ENCODE peak calls at places on chromosome 20, in six cellular contexts. U, C, Q, T, A and N are unnamed samples. For H3K9me3, the result is how much of the 10 kb centered on the place peaks cover.

GRCh38 chr20:46774943-46775560 is 65.6 kb downstream of the SLC2A10 start:
- DNase-seq in Q (no peak), C (no peak), A (no peak), T (no peak), U (no peak), N (no peak)

GRCh38 chr20:2756056-2756611 is 44.3 kb downstream of the CPXM1 start:
- DNase-seq in C (no peak), Q (peak), U (no peak), A (peak), T (no peak), N (peak)

GRCh38 chr20:43975096-43975768 is 60.6 kb downstream of the TOX2 start:
- DNase-seq in C (no peak), A (no peak), Q (peak), T (no peak), U (no peak), N (no peak)

GRCh38 chr20:36628076-36628475 is 17.9 kb downstream of the SLA2 start:
- DNase-seq in U (no peak), A (no peak), T (no peak), Q (no peak), C (no peak), N (no peak)

GRCh38 chr20:52242237-52243230 is 51.0 kb upstream of the ZFP64 start:
- DNase-seq in U (no peak), A (no peak), Q (no peak), T (no peak), C (no peak), N (no peak)

GRCh38 chr20:41017448-41018042 is 11.1 kb upstream of the TOP1 start:
- DNase-seq in Q (no peak), A (no peak), T (no peak), U (no peak), C (peak), N (no peak)

GRCh38 chr20:7703436-7703835 is 236.8 kb downstream of the HAO1 start:
- DNase-seq in Q (no peak), A (no peak), C (no peak), U (no peak), T (no peak), N (no peak)

GRCh38 chr20:50580016-50580747 is 70.0 kb downstream of the PTPN1 start:
- DNase-seq in U (peak), T (peak), C (peak), A (peak), Q (peak), N (peak)

GRCh38 chr20:22333885-22334545 is 250.4 kb downstream of the FOXA2 start:
- DNase-seq in U (peak), A (peak), T (peak), Q (peak), C (peak), N (no peak)

GRCh38 chr20:53335509-53335908 is 258.1 kb downstream of the ZNF217 start:
- DNase-seq in T (no peak), C (no peak), U (no peak), A (no peak), Q (no peak), N (no peak)

GRCh38 chr20:35015863-35016193 is 60.2 kb downstream of the MYH7B start:
- DNase-seq in C (no peak), A (no peak), Q (no peak), U (peak), T (no peak), N (no peak)

GRCh38 chr20:46592580-46593362 is 42.3 kb upstream of the OCSTAMP start:
- DNase-seq in T (no peak), A (peak), C (no peak), Q (no peak), U (no peak), N (no peak)

GRCh38 chr20:34364013-34364382 is 925 bp downstream of the ITCH start:
- DNase-seq in C (no peak), T (no peak), Q (no peak), A (no peak), U (no peak), N (no peak)

GRCh38 chr20:47274449-47275108 is 81.9 kb downstream of the ZMYND8 start:
- DNase-seq in T (no peak), A (no peak), Q (peak), U (no peak), C (no peak), N (no peak)

GRCh38 chr20:59787186-59787890 is 146.1 kb downstream of the SYCP2 start:
- DNase-seq in U (no peak), A (no peak), T (no peak), C (no peak), Q (peak), N (no peak)
- H3K9me3 ChIP-seq in U (under half), A (under half), T (under half), C (under half), Q (under half), N (under half)

GRCh38 chr20:61988665-61989064 is 77.0 kb downstream of the TAF4 start:
- DNase-seq in T (no peak), U (no peak), C (no peak), A (no peak), Q (no peak), N (no peak)
- H3K9me3 ChIP-seq in T (under half), U (under half), C (under half), A (under half), Q (under half), N (under half)

DNA sequence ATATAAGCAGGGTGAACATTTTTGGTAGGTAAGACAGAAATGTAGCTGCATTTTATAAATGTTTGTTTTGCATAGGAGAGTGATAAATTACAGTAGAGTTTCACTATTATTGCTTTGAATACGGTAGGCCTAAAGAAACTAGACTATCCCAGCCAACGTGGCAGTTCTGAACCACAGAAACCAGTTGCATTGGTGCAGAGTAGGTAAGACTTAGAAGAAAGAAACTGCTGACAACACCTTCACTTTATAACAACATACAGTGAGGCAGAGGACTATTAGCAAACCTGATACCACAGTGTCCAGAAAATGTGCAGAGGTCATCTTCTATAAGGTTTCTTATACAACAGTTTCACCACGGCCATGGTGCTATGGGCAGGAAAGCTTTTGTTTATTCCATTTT is 566.1 kb downstream of the KIF16B start:
- DNase-seq in A (no peak), Q (no peak), U (no peak), T (no peak), C (no peak), N (no peak)
- H3K9me3 ChIP-seq in A (under half), Q (under half), U (under half), T (under half), C (under half), N (under half)

DNA sequence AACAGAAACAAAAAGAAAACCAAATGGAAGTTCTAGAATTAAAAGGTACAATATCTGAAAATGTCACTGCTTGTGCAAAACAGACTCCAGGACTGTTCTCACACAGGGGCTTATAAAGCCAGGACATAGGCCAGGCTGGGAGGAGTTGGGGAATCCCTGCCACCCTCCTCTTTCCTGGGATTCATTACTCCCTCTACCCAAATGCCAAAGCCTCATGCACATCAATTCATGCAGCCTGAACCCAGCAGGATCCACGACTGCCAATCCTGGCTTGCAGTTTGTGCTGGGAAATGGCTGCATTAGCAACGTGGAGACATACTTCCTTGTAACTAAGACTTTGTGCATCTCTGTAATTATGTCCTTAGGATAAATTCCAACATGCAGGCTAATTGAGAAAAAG is 143.8 kb downstream of the SYCP2 start:
- DNase-seq in T (no peak), Q (peak), U (no peak), A (no peak), C (no peak), N (no peak)
- H3K9me3 ChIP-seq in T (under half), Q (under half), U (under half), A (under half), C (under half), N (under half)

DNA sequence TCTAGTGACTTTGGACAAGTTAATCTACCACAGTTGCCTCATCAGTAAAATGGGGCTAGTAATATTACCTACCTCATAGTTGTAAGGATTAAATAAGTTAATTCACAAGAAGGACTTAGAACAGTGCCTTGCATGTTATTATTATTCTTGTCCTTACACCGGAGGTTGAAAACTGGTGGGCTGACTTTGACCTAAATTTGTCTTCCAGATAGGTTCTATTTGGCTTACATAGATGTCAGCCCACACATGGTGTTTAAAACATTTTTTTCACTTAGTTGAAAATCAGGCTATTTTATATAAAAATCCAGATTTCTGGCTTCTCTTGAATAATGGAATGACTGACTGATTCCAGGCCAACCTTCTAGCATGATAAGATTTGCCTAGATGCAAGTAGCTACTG is 3.2 kb downstream of the SYS1 start:
- DNase-seq in U (no peak), T (no peak), A (no peak), Q (no peak), C (no peak), N (no peak)
- H3K9me3 ChIP-seq in U (under half), T (under half), A (under half), Q (under half), C (under half), N (under half)

DNA sequence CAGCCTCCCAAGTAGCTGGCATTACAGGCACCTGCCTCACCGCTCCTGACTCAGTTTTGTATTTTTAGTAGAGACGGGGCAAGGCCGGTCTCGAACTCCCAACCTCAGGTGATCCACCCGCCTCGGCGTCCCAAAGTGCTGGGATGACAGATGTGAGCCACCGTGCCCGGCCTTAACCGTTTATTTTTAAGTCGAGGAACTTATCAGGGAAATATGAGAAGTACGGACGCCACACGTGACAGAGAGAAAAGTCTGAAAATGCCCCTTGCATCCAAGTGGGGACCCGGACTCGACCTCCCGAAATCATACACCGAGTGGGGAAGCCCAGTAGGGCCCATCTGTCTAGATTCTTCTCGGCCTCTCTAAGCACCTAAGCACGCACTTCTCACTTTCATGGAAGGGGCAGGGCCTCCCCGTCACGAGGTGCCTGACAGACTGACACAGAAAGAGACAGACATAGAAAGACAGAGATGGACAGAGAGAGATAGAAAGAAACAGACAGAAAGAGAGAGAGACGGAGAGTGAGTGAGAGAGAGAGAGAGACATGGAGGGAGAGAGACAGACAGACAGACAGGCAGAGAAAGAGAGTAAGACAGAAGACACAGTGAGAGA is 756.5 kb upstream of the DEFB115 start:
- DNase-seq in C (no peak), A (no peak), T (no peak), U (no peak), Q (no peak), N (no peak)
- H3K9me3 ChIP-seq in C (under half), A (under half), T (under half), U (under half), Q (under half), N (under half)

DNA sequence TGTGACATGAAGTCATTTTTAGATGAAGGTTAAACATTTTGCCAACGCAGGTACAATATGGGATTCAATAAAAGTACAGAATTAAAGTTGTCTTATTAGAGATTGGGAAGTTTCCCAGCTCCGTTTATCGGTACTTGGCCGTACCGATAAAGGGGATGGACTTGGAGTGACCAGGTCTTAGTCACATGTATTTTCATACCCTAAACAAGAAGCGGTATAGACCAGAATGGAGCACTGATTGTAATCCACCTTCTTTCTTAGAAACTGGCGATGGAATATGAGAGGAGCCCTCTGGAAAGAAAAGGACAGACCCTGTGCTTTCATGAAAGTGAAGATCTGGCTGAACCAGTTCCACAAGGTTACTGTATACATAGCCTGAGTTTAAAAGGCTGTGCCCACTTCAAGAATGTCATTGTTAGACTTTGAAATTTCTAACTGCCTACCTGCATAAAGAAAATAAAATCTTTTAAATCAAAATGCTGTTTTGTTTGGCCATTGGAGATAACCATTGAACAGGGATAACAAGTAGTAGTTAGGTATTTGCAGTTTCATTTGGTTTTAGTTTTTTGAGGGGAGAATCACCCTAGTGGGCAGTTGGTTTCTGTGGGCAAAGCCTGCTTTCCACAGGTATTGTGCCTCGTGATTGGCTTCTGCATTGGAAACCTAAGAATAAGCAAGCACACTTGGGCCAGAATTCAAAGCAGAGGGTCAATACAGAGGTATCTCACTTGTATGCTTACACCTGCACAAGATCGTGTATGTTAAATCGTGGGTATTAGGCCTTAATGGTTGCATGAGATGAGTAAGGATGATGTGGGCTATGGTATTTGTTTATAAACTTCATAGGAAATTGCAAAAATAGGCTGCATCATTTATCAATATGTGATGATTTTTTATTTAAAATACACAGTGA is 11.2 kb upstream of the ZNFX1 start:
- DNase-seq in Q (no peak), C (peak), T (no peak), U (no peak), A (peak), N (no peak)
- H3K9me3 ChIP-seq in Q (under half), C (under half), T (under half), U (under half), A (under half), N (under half)

GRCh38 chr20:56247954-56248782 is at the start of gene MC3R:
- DNase-seq in Q (no peak), T (peak), A (peak), C (peak), U (no peak), N (no peak)

GRCh38 chr20:56249244-56249955 is 868 bp downstream of the MC3R start:
- DNase-seq in T (no peak), A (peak), U (peak), Q (no peak), C (peak), N (no peak)

GRCh38 chr20:56245761-56246160 is 2.8 kb upstream of the MC3R start:
- DNase-seq in A (no peak), T (no peak), U (no peak), C (no peak), Q (no peak), N (no peak)

GRCh38 chr20:56244259-56244658 is 4.3 kb upstream of the MC3R start:
- DNase-seq in A (no peak), T (no peak), Q (no peak), C (no peak), U (no peak), N (no peak)
- H3K9me3 ChIP-seq in A (under half), T (under half), Q (under half), C (under half), U (under half), N (under half)

GRCh38 chr20:467755-468154 is 5.4 kb upstream of the TBC1D20 start:
- DNase-seq in A (no peak), Q (no peak), U (no peak), C (no peak), T (no peak), N (no peak)
- H3K9me3 ChIP-seq in A (half or more), Q (under half), U (under half), C (under half), T (under half), N (under half)

DNA sequence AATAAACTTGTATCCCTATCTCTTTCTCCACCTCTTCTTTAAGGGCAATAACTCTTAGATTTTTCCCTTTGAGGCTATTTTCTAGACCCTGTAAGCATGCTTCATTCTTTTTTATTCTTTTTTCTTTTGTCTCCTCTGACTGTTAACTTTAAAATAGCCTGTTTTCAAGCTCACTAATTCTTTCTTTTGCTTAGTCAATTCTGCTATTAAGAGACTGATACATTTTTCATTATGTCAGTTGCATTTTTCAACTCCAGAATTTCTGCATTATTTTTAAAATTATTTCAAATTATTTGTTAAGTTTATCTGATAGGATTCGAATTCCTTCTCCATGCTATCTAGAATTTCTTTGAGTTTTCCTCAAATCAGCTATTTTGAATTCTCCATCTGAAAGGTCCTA is 84.0 kb downstream of the CFAP61 start:
- DNase-seq in T (no peak), Q (no peak), A (no peak), U (no peak), C (no peak), N (no peak)
- H3K9me3 ChIP-seq in T (under half), Q (under half), A (half or more), U (under half), C (under half), N (under half)